ENCODE peak calls at places on chromosome 1, in seven cellular contexts. G is IMR-90, H is mesendoderm, P is H1, M is mesenchymal stem cell, S is H9, B is trophoblast cell. A is an unnamed sample.

GRCh38 chr1:60421965-60422364 is 348.4 kb upstream of the C1orf87 start:
- DNase-seq in G (no peak), H (no peak), P (no peak), M (no peak), S (no peak), B (no peak), A (no peak)

GRCh38 chr1:46333300-46334029 is 7.1 kb upstream of the NSUN4 start:
- DNase-seq in G (peak; percentile 31), H (peak; percentile 92), P (peak; percentile 34), M (peak; percentile 59), S (peak; percentile 66), B (no peak), A (no peak)

GRCh38 chr1:86205741-86206140 is 49.2 kb upstream of the COL24A1 start:
- DNase-seq in G (peak; percentile 47), H (no peak), P (no peak), M (no peak), S (no peak), B (no peak), A (no peak)

GRCh38 chr1:56303805-56304204 is 275.6 kb downstream of the PLPP3 start:
- DNase-seq in G (no peak), H (no peak), P (no peak), M (no peak), S (no peak), B (no peak), A (no peak)

GRCh38 chr1:114668784-114669561 is 876 bp downstream of the DENND2C start:
- DNase-seq in G (peak; percentile 24), H (peak; percentile 37), P (no peak), M (peak; percentile 5), S (no peak), B (no peak), A (peak; percentile 5)

GRCh38 chr1:119947468-119947867 is 51.2 kb upstream of the ADAM30 start:
- DNase-seq in G (peak; percentile 95), H (no peak), P (no peak), M (peak; percentile 18), S (no peak), B (no peak), A (no peak)

GRCh38 chr1:43288058-43288784 is 2.8 kb upstream of the C1orf210 start:
- DNase-seq in G (no peak), H (no peak), P (no peak), M (no peak), S (no peak), B (no peak), A (no peak)

GRCh38 chr1:44043176-44044070 is 12.2 kb upstream of the SLC6A9 start:
- DNase-seq in G (no peak), H (no peak), P (no peak), M (no peak), S (no peak), B (no peak), A (no peak)

GRCh38 chr1:225451340-225451739 is 23.5 kb upstream of the LBR start:
- DNase-seq in G (no peak), H (no peak), P (no peak), M (no peak), S (no peak), B (no peak), A (no peak)

GRCh38 chr1:45370575-45370974 is 30.3 kb upstream of the MUTYH start:
- DNase-seq in G (no peak), H (no peak), P (no peak), M (no peak), S (no peak), B (no peak), A (no peak)

GRCh38 chr1:57381871-57382270 is 42.0 kb downstream of the DAB1 start:
- DNase-seq in G (no peak), H (peak; percentile 91), P (no peak), M (no peak), S (no peak), B (no peak), A (no peak)

GRCh38 chr1:80594013-80594412 is 1206.7 kb upstream of the ADGRL2 start:
- DNase-seq in G (no peak), H (no peak), P (no peak), M (no peak), S (no peak), B (peak; percentile 81), A (no peak)

DNA sequence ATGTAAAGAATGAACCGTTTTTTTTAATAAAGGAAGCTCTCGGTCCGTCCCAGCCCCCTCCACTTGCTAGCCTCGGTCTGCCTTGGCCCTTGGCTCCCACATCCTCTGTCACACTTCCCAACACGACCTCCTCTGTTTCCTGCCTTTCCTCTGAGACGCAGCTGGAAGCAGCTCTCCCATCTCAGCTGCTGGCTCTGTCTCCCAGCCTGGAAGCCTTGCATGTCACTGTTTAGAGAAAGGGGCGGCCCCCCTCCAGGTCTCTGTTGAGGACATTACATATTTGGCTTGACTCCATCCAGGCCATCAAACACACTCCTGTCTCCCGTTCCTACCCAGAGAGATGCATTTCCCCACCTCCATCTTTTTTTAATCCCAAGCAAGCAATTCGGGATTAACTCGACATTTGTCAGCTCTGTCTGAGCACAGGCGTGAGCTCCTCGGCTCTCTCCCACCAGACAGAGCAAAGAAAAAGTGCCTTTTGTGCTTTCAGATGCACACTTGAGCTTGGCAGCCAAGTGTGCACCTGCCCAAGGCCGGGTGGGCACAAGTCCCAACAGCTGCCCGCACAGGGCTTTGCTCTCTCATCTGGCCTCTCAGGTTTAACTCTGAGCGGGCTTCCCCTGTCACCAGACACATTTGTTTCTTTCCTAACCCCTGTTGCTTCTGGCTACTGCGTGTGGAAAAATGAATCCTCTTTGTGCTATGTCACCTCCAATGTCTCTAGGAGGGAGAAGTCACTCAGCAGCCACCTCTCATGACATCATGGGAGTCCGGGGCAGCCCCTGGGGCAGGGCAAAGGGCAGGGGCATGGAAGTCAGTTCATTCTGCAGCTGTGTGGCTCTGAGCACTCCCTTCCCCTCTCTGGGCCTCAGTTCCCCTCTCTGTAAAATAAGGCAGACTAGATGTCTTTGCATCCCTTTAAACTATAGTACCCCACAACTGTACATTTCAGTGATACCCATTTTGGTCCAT is 108.3 kb downstream of the KCND3 start:
- DNase-seq in G (no peak), H (no peak), P (no peak), M (no peak), S (no peak), B (no peak), A (no peak)
- H3K9ac ChIP-seq in G (no peak overlapping the region), H (no peak overlapping the region), P (no peak overlapping the region), M (no peak overlapping the region), S (no peak overlapping the region), B (no peak overlapping the region), A (no peak overlapping the region)

DNA sequence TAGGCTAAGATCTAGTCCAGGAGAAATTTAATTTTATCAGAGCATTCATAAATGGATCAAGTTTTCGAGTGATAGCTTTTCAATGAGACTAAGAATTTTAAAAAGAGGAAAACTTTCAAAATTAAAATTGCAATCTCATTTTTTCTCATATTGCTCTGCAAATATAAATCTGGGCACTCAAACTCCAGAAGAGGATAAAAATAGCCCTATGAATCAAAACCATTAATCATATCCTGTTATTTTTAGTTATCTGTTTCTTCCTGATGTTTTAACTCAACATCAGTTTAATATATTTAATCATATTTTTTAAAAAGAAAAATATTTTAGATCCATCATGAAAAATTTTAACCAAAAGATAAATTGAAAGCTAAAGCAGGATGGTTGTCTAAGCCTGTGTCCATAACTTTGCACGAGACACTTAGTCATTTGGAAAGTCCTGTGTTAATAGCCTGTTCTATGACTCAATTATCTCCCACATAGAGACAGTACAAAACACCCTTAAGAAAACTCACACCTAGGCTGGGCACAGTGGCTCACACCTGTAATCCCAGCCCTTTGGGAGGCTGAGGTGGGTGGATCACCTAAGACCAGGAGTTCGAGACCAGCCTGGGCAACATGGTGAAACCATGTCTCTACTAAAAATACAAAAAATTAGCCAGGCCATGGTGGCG is 17.1 kb upstream of the PRRC2C start:
- DNase-seq in G (peak; percentile 64), H (no peak), P (no peak), M (peak; percentile 27), S (no peak), B (peak; percentile 24), A (no peak)
- H2AK5ac ChIP-seq in G (no peak overlapping the region), H (no peak overlapping the region), P (no peak overlapping the region), M (no peak overlapping the region), S (no peak overlapping the region), B (no peak overlapping the region), A (no peak overlapping the region)

GRCh38 chr1:47507921-47508894 is 70.4 kb downstream of the FOXD2 start:
- DNase-seq in G (no peak), H (peak; percentile 49), P (no peak), M (no peak), S (peak; percentile 50), B (no peak), A (no peak)

GRCh38 chr1:47508900-47509488 is 71.2 kb downstream of the FOXD2 start:
- DNase-seq in G (no peak), H (peak; percentile 31), P (no peak), M (no peak), S (no peak), B (no peak), A (no peak)

GRCh38 chr1:47507140-47507539 is 69.3 kb downstream of the FOXD2 start:
- DNase-seq in G (no peak), H (no peak), P (no peak), M (no peak), S (no peak), B (no peak), A (no peak)

GRCh38 chr1:47505267-47505666 is 67.4 kb downstream of the FOXD2 start:
- DNase-seq in G (no peak), H (no peak), P (no peak), M (no peak), S (no peak), B (no peak), A (no peak)

DNA sequence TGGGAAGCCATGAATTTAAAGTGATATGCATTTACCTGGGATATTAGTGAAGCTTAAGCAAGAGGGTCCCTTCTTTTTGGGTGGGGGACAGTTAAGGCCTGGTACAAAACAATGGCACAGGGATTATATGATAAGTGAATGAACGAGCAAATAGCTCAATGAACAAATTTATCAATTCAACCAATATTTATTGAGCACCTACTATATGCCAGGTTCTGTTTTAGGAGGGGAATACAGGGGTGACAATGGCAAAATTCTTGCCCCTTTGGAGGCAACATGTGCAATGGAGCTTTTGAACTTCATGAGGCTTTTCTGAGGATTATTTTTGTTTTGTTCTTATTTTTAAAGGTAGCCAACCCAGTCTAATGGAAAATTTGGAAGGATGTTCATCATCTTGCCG is 68.2 kb downstream of the FOXD2 start:
- DNase-seq in G (no peak), H (no peak), P (no peak), M (no peak), S (no peak), B (no peak), A (no peak)
- H3K4ac ChIP-seq in G (no peak overlapping the region), H (no peak overlapping the region), P (no peak overlapping the region), M (no peak overlapping the region), S (no peak overlapping the region), B (no peak overlapping the region), A (no peak overlapping the region)

DNA sequence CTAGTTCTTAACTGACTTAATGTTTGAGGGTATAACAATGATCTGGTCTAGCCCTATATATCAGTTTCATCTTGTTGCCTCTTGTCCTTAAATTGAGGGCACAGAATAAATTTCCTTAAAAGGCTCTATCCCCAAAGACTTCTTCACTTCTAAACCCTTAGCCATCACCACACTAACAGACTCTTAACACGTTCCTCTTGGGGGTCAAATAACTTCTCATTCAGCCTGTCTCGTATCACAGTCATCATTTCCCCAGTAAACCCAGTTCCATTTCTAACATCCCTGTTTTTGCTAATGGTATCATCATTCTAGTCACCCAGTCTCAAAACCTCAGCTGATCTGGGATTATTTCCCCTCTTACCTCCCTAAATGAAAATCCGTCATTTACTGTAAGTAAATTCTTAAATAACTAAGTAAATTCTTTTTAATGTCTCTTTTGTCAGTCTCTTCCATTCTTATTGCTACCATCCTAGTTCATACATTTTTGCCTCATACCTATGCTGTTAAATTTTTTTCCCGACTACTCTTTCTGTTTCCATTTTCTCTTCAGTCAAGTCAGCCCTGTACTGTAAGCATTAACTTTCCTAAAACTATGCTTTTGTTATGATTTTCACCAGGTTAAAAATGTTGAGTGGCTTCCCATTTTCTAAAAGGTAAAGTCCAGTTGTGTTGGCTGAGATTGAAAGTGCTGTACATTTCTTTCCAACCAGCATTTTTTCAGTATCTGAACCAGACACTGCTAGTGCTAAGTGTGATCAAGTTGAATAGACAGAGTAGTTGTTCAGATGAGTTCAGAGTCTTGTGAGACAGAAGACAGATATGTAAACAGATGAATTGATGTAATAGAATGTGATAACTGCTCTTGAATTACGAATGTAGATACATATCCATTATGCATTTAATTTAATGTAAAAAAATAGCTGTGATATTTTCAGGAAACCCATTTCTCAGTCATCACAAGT is 6.9 kb downstream of the CTTNBP2NL start:
- DNase-seq in G (peak; percentile 81), H (no peak), P (no peak), M (peak; percentile 65), S (no peak), B (no peak), A (no peak)
- H3K9ac ChIP-seq in G (peak overlapping the region; percentile 34), H (no peak overlapping the region), P (no peak overlapping the region), M (no peak overlapping the region), S (no peak overlapping the region), B (no peak overlapping the region), A (no peak overlapping the region)